ENCODE peak calls at places on chromosomes 12 and 14, in nine cellular contexts. R is HCT116, B is A549, A is dorsolateral prefrontal cortex, G is WERI-Rb-1, P is tibial artery, V is esophagus squamous epithelium, Y is psoas muscle, Q is MM.1S. U is an unnamed sample.
A peak's percentile ranks its signal among the peaks of the same experiment; 100 is the strongest.

GRCh38 chr12:110733857-110734373 is 8.8 kb downstream of the PPP1CC start:
- DNase-seq in A (no peak), G (no peak), Q (no peak), R (no peak), Y (no peak), V (no peak), B (no peak), P (no peak), U (no peak)

GRCh38 chr14:106538193-106538592 is 1011.8 kb downstream of the TMEM121 start:
- DNase-seq in V (no peak), Q (no peak), P (no peak), R (no peak), A (no peak), G (no peak), Y (no peak), B (no peak), U (no peak)

GRCh38 chr12:89117448-89118034 is 234.8 kb downstream of the DUSP6 start:
- DNase-seq in A (no peak), R (peak; percentile 80), Y (no peak), G (no peak), P (no peak), Q (no peak), V (no peak), B (no peak), U (no peak)

GRCh38 chr12:1619599-1619998 is 9.4 kb upstream of the WNT5B start:
- DNase-seq in R (no peak), Y (peak; percentile 45), Q (peak; percentile 55), V (no peak), P (peak; percentile 75), G (no peak), A (peak; percentile 43), B (no peak), U (no peak)

GRCh38 chr14:68372363-68372762 is 420.5 kb downstream of the ZFP36L1 start:
- DNase-seq in Y (no peak), B (no peak), V (no peak), Q (no peak), P (no peak), G (no peak), A (no peak), R (no peak), U (no peak)

GRCh38 chr12:80187660-80188090 is 88.3 kb downstream of the OTOGL start:
- DNase-seq in V (no peak), Y (peak; percentile 13), A (no peak), G (no peak), B (no peak), Q (peak; percentile 83), P (no peak), R (no peak), U (peak; percentile 56)

GRCh38 chr14:69850736-69851112 is 28.5 kb upstream of the SMOC1 start:
- DNase-seq in G (no peak), P (no peak), V (no peak), A (no peak), Q (no peak), B (no peak), R (no peak), Y (no peak), U (no peak)

GRCh38 chr14:74697976-74698375 is 14.9 kb downstream of the AREL1 start:
- DNase-seq in A (no peak), Q (no peak), G (no peak), P (no peak), V (no peak), Y (no peak), B (no peak), R (no peak), U (no peak)

GRCh38 chr12:47779301-47779942 is 6.4 kb downstream of the SLC48A1 start:
- DNase-seq in A (peak; percentile 95), V (peak; percentile 32), Q (peak; percentile 90), G (peak; percentile 86), P (peak; percentile 93), B (peak; percentile 90), Y (peak; percentile 88), R (peak; percentile 61), U (peak; percentile 70)

GRCh38 chr12:55721601-55722213 is 1.5 kb downstream of the RDH5 start:
- DNase-seq in Y (peak; percentile 40), B (no peak), V (no peak), A (no peak), R (no peak), P (no peak), G (no peak), Q (no peak), U (no peak)

GRCh38 chr12:55719371-55719770 is 822 bp upstream of the RDH5 start:
- DNase-seq in R (no peak), P (no peak), V (no peak), Q (no peak), G (no peak), A (no peak), B (no peak), Y (peak; percentile 2), U (no peak)

GRCh38 chr12:55720071-55720564 is at the start of gene RDH5:
- DNase-seq in V (no peak), B (no peak), Y (peak; percentile 75), P (peak; percentile 95), Q (no peak), G (peak; percentile 75), A (no peak), R (no peak), U (no peak)

GRCh38 chr12:55722948-55723347 is 2.8 kb downstream of the RDH5 start:
- DNase-seq in P (no peak), R (no peak), Y (peak; percentile 13), A (no peak), Q (no peak), G (no peak), V (no peak), B (no peak), U (no peak)

GRCh38 chr12:55720894-55721444 is 776 bp downstream of the RDH5 start:
- DNase-seq in Y (peak; percentile 90), V (no peak), G (peak; percentile 76), R (peak; percentile 66), A (peak; percentile 72), B (peak; percentile 57), P (peak; percentile 96), Q (no peak), U (peak; percentile 88)
- H3K4me3 ChIP-seq in Y (peak overlapping the region; percentile 52), V (no peak overlapping the region), G (no peak overlapping the region), R (no peak overlapping the region), A (no peak overlapping the region), B (no peak overlapping the region), P (peak overlapping the region; percentile 15), Q (no peak overlapping the region), U (no peak overlapping the region)

GRCh38 chr12:57898308-57898970 is 42.9 kb upstream of the ATP23 start:
- DNase-seq in R (no peak), A (no peak), P (no peak), V (no peak), B (no peak), Q (peak; percentile 49), Y (no peak), G (no peak), U (no peak)

GRCh38 chr12:57895337-57896138 is 45.8 kb upstream of the ATP23 start:
- DNase-seq in B (no peak), P (no peak), G (no peak), R (no peak), Q (no peak), A (no peak), V (no peak), Y (no peak), U (no peak)

GRCh38 chr12:57896139-57896436 is 45.3 kb upstream of the ATP23 start:
- DNase-seq in B (no peak), Q (no peak), Y (no peak), A (no peak), V (no peak), R (no peak), P (no peak), G (peak; percentile 15), U (no peak)

GRCh38 chr12:57897296-57897974 is 43.9 kb upstream of the ATP23 start:
- DNase-seq in V (no peak), G (peak; percentile 21), Q (no peak), Y (no peak), P (no peak), A (no peak), B (no peak), R (no peak), U (no peak)

DNA sequence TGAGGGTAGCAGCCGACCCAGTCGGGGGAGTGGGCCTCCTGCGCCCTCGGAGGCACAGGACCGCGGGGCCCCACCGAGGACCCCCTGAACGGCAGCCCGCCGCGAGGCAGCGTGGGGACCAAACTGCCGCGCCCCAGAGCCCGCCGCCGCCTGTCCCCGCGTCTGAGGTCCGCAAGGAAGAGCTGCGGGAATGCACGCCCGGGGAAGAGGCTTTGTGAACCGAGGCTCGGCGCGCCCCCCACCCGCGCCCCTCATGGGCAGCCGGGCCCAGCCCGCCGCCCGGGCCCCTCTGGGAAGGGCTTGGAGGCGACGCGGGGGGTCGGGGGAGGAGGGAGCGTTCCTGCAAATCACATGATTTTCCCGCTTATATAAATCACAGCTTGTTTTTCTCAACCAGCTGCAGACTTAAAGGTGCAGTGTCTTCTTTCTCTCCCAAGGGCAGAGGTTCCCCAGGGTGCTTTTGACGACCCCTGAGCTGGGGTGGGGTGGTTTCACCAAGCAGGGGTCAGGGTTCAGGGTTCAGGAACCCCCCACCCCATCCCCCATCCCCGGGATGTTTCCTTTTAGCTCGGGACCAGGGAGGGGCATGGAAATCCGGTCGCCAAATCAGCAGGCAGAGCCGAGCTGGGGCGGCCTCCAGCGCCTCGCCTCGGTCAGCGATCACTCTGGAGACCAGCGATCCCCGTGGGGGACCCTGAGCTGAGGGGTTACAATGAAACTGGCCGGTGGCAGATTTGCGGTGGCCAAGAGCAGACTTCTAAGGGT is 44.7 kb upstream of the ATP23 start:
- DNase-seq in R (no peak), P (peak; percentile 91), V (no peak), A (peak; percentile 87), Q (peak; percentile 31), Y (peak; percentile 66), G (peak; percentile 78), B (peak; percentile 62), U (no peak)
- TF ChIP-seq CTCF in R (no peak), P (no peak), V (peak; percentile 35), A (peak; percentile 64), Q (peak; percentile 22), Y (peak; percentile 29), G (peak; percentile 55), B (peak; percentile 45), U (no peak)

DNA sequence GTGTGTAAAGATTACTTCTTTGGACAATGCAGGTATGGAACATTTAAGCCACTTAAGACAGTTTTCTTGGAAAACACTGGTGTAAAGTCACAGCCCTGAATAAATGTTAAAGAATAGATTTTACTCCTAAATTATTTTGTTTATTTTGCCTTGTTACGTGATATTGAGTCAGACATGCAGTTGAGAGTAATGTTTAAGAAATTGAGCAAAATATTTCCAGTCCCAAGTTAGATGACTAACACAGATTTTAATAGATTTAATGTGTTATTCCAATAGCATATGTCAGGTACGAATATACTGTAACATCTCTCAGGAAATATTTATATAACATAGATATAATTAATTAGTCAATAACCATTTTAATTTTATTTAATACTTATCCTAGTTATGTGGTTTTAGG is 1361.7 kb downstream of the FSCB start:
- DNase-seq in B (no peak), G (no peak), V (no peak), P (no peak), Y (no peak), R (no peak), A (no peak), Q (no peak), U (no peak)
- H3K4me3 ChIP-seq in B (no peak overlapping the region), G (no peak overlapping the region), V (no peak overlapping the region), P (no peak overlapping the region), Y (no peak overlapping the region), R (no peak overlapping the region), A (no peak overlapping the region), Q (no peak overlapping the region), U (no peak overlapping the region)

DNA sequence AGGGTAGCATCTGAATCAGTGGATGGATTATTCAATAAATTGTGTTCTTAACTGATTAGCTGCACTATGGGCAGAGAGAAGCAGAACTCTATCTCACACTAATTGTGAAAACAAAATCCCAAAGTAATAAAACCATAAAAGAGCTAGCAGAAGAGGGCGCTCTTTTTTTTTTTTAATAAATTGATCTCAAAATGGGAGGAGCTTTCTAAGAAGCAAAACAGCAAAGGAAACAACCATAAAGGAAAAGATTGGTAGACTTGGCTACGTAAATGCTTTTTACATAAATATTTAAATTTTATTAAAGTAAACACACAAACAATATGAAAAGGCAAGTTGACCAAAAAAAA is 1.5 kb upstream of the TM7SF3 start:
- DNase-seq in G (no peak), R (peak; percentile 56), A (no peak), B (peak; percentile 18), Q (peak; percentile 59), Y (no peak), V (no peak), P (no peak), U (no peak)
- TF ChIP-seq CTCF in G (no peak), R (peak; percentile 48), A (peak; percentile 45), B (peak; percentile 74), Q (peak; percentile 47), Y (peak; percentile 39), V (no peak), P (peak; percentile 39), U (peak; percentile 11)

U was measured in HFF-Myc.